ENCODE peak calls at places on chromosomes 3 and 15, in five cellular contexts. E is CD8-positive, alpha-beta memory T cell; C is fibroblast of lung; O is Peyer's patch; M is HAP-1. P is an unnamed sample.
A peak's percentile ranks its signal among the peaks of the same experiment; 100 is the strongest.

GRCh38 chr3:43796041-43796596 is 105.4 kb downstream of the ABHD5 start:
- DNase-seq in E (no peak), C (no peak), O (no peak), M (no peak), P (no peak)

GRCh38 chr3:123397921-123398785 is 50.7 kb downstream of the ADCY5 start:
- DNase-seq in E (no peak), C (no peak), O (no peak), M (no peak), P (no peak)

GRCh38 chr15:99618941-99619411 is 53.2 kb downstream of the MEF2A start:
- DNase-seq in E (no peak), C (peak; percentile 41), O (no peak), M (no peak), P (no peak)

GRCh38 chr15:39869858-39870515 is 50.1 kb downstream of the GPR176 start:
- DNase-seq in E (no peak), C (peak; percentile 49), O (no peak), M (no peak), P (no peak)

GRCh38 chr15:37253877-37254276 is 153.5 kb upstream of the MEIS2 start:
- DNase-seq in E (no peak), C (no peak), O (no peak), M (no peak), P (no peak)

GRCh38 chr3:45002680-45003079 is 23.4 kb upstream of the CLEC3B start:
- DNase-seq in E (no peak), C (no peak), O (no peak), M (no peak), P (no peak)

GRCh38 chr3:135142530-135142929 is 347.5 kb downstream of the EPHB1 start:
- DNase-seq in E (no peak), C (no peak), O (no peak), M (no peak), P (no peak)

GRCh38 chr3:133574260-133574881 is 885 bp downstream of the CDV3 start:
- DNase-seq in E (peak; percentile 77), C (peak; percentile 86), O (peak; percentile 85), M (no peak), P (peak; percentile 78)

GRCh38 chr3:59407425-59407824 is 357.6 kb upstream of the CFAP20DC start:
- DNase-seq in E (no peak), C (no peak), O (no peak), M (no peak), P (no peak)

GRCh38 chr15:74383286-74383685 is 15.8 kb upstream of the CYP11A1 start:
- DNase-seq in E (no peak), C (no peak), O (peak; percentile 29), M (no peak), P (no peak)

GRCh38 chr15:74381190-74381453 is 13.7 kb upstream of the CYP11A1 start:
- DNase-seq in E (no peak), C (no peak), O (no peak), M (no peak), P (no peak)

GRCh38 chr15:74380361-74381189 is 13.1 kb upstream of the CYP11A1 start:
- DNase-seq in E (no peak), C (no peak), O (peak; percentile 23), M (no peak), P (no peak)

GRCh38 chr15:74382004-74382816 is 14.8 kb upstream of the CYP11A1 start:
- DNase-seq in E (peak; percentile 69), C (peak; percentile 69), O (peak; percentile 88), M (peak; percentile 87), P (peak; percentile 64)

DNA sequence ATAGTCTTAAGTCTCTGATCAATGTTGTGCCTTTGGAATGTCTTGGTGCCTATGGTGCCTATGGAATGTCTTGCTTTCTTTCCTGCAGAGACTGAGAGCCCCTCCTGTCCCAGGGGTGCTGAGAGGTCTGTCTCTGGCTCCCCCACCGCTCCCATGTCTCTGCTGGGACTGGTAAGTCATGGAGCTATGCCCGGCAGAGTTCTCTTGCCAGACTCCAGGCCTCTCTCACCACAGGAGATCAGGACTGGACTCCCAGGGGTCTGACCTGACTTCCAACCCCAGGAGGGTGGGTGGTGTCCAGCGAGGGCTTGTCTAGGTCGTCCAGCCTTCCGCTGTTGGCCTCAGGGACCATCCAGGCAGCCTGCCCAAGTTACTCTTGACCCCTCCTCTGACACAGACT is 14.0 kb upstream of the CYP11A1 start:
- DNase-seq in E (no peak), C (no peak), O (peak; percentile 24), M (no peak), P (no peak)
- H3K4me1 ChIP-seq in E (peaks cover 36% of the 10 kb centered on the region), C (peaks cover 7% of the 10 kb centered on the region), O (peaks cover 39% of the 10 kb centered on the region), M (no peaks in the 10 kb centered on the region), P (peaks cover 43% of the 10 kb centered on the region)

GRCh38 chr15:80436511-80437307 is 32.5 kb downstream of the ARNT2 start:
- DNase-seq in E (no peak), C (peak; percentile 12), O (no peak), M (no peak), P (no peak)
- H3K36me3 ChIP-seq in E (no peaks in the 10 kb centered on the region), C (no peaks in the 10 kb centered on the region), O (no peaks in the 10 kb centered on the region), M (no peaks in the 10 kb centered on the region), P (no peaks in the 10 kb centered on the region)

GRCh38 chr3:151841801-151842200 is 27.9 kb downstream of the AADAC start:
- DNase-seq in E (no peak), C (no peak), O (no peak), M (no peak), P (no peak)
- H3K4me1 ChIP-seq in E (no peaks in the 10 kb centered on the region), C (peaks cover 5% of the 10 kb centered on the region), O (no peaks in the 10 kb centered on the region), M (peaks cover 7% of the 10 kb centered on the region), P (no peaks in the 10 kb centered on the region)

DNA sequence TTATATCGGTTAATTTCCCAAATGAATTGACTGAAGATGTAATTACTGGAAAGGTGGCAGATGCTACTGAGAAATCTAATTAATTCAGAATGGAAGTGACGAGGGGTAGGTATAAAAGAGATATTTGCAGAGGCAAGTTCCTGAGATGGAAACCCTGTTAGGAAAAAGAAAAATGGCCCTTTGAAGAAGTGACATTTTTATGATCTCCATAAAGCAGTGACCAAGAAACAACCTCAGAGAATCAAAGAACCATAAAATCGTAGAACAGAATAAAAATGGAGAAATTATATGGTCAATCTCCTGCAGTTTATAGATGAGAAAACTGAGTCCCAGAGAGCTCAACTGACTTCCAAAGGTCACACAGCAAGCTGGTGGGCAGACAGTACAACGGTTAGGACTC is 20.3 kb downstream of the RUVBL1 start:
- DNase-seq in E (no peak), C (no peak), O (no peak), M (no peak), P (no peak)
- H3K36me3 ChIP-seq in E (peaks cover 39% of the 10 kb centered on the region), C (peaks cover 11% of the 10 kb centered on the region), O (no peaks in the 10 kb centered on the region), M (peaks cover 82% of the 10 kb centered on the region), P (peaks cover 78% of the 10 kb centered on the region)

GRCh38 chr3:12841085-12841969 is at the start of gene RPL32:
- DNase-seq in E (peak; percentile 88), C (peak; percentile 99), O (peak; percentile 88), M (peak; percentile 93), P (peak; percentile 79)

GRCh38 chr3:12845790-12846189 is 4.4 kb upstream of the RPL32 start:
- DNase-seq in E (no peak), C (no peak), O (no peak), M (no peak), P (no peak)

GRCh38 chr3:12841970-12842328 is 584 bp upstream of the RPL32 start:
- DNase-seq in E (no peak), C (no peak), O (no peak), M (no peak), P (no peak)

GRCh38 chr3:12840591-12841084 is 727 bp downstream of the RPL32 start:
- DNase-seq in E (no peak), C (no peak), O (no peak), M (no peak), P (no peak)

DNA sequence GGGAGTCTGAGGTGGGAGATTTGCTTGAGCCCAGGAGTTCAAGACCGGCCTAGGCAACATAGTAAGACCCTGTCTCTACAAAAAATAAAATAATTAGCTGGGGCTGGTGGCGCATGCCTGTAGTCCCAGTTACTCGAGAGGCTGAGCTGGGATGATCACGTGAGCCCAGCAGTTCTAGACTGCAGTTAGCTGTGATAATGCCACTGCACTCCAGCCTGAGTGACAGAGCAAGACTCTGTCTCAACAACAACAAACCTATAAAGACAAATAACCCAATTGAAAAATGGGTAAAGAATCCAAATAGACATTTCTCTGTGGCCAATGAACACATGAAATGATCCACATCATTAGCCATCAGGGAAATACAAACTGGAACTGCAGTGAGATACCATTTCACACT is 1.1 kb upstream of the RPL32 start:
- DNase-seq in E (no peak), C (no peak), O (no peak), M (no peak), P (no peak)
- H3K4me1 ChIP-seq in E (peaks cover 39% of the 10 kb centered on the region), C (peaks cover 19% of the 10 kb centered on the region), O (peaks cover 7% of the 10 kb centered on the region), M (peaks cover 19% of the 10 kb centered on the region), P (peaks cover 28% of the 10 kb centered on the region)

DNA sequence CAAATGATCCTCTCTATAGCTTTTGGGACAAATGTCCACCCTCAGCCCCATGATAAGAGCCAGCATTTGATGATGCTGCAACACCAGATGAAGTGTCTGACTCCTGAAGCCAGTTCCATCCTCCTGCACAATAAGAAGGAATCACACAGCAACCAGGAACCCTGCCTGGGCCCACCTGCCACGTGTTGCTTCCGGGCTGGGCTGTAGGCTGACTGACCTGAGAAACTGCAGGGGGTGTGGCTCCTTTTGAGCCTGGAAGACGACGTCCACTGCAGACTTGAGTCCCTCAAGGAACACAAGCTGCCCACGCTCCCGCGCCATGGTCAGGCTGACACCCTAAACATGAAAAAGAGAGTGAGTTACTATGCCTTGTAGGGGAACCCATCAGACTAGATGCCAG is 9.4 kb downstream of the ELP6 start:
- DNase-seq in E (no peak), C (no peak), O (no peak), M (no peak), P (no peak)
- H3K36me3 ChIP-seq in E (peaks cover 27% of the 10 kb centered on the region), C (peaks cover 9% of the 10 kb centered on the region), O (no peaks in the 10 kb centered on the region), M (peaks cover 58% of the 10 kb centered on the region), P (peaks cover 56% of the 10 kb centered on the region)

DNA sequence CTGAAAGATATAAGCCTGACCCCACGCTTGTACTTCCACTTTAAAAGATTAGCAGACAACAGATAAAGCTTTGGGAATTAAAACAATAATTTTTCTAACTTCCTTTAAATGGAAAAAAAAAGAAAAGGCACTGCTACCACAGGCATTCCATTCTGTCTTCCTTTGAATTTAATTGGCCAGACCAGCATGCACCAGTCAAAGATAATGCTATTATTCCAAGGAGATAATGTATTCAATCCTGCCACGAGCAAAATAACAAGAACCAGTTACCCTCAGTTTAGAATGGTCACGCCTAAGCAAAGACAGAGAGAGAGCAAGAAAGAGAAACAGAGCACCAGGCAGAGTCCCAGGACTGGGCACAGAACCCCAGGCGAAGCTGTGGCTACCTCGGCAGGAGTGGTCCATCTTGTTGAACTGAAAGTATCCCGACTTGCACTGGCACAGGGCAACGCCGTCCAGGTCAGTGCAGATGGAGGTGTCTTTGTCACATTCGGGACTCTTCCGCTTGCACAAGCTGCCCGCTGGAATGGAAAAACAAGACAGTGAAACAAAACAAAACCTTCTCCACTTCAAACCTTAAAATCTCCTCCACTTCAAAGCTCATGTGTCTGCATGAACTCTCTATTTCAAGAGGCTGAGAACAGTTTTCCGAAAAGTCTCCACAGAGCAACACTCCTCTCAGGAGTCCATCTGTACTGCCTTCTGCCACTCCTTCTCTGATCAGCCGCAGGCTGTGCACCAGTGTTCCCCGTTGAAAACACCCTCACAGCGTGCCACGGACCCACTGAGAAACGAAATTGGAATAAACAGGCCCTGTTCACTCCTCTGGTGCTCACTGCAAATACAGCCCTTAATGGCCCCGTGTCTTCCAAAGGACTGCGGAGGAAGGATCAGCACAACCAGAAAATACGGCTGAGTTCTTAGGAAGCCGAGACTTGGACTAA is 58.2 kb downstream of the HEG1 start:
- DNase-seq in E (no peak), C (no peak), O (no peak), M (peak; percentile 69), P (no peak)
- H3K4me1 ChIP-seq in E (peaks cover 15% of the 10 kb centered on the region), C (peaks cover 4% of the 10 kb centered on the region), O (no peaks in the 10 kb centered on the region), M (peaks cover 20% of the 10 kb centered on the region), P (no peaks in the 10 kb centered on the region)

DNA sequence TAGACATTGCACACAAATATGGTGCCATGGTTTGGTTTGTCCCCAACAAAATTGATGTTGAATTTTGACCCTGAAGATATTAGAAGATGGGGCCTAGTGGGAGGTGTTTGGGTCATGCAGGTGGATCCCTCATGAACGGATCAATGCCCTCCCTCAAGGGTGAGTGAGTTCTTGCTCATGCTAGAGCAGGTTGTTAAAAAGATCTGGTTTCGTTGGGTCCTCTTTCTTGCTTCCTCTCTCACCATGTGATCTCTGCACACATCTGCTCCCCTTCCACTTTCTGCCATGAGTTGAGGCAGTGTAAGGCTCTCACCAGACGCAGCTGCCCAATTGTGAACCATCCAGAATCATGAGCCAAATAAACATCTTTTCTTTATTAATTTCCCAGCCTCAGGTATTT is 87.8 kb upstream of the MDFIC2 start:
- DNase-seq in E (no peak), C (no peak), O (no peak), M (no peak), P (no peak)
- H3K36me3 ChIP-seq in E (no peaks in the 10 kb centered on the region), C (no peaks in the 10 kb centered on the region), O (no peaks in the 10 kb centered on the region), M (no peaks in the 10 kb centered on the region), P (no peaks in the 10 kb centered on the region)